ENCODE peak calls at places on chromosomes 3 and 15, in eight cellular contexts. F is GM12878, P is HCT116, L is K562, M is tibial nerve, S is heart left ventricle, Y is prostate gland, U is ovary. V is an unnamed sample. For H3K4me1, the result is how much of the 10 kb centered on the place peaks cover.

GRCh38 chr15:71463156-71463555 is 347.2 kb upstream of the NR2E3 start:
- DNase-seq in Y (no peak), M (no peak), P (no peak), F (no peak), U (no peak), S (no peak), L (no peak), V (no peak)

GRCh38 chr3:133996251-133996661 is 33.5 kb downstream of the SLCO2A1 start:
- DNase-seq in M (no peak), F (no peak), S (no peak), U (no peak), P (no peak), Y (no peak), L (no peak), V (no peak)

GRCh38 chr3:192816274-192816853 is 89.0 kb upstream of the FGF12 start:
- DNase-seq in P (peak), M (no peak), F (no peak), Y (peak), S (no peak), L (peak), U (no peak), V (no peak)

GRCh38 chr3:45635475-45636256 is 41.1 kb downstream of the LIMD1 start:
- DNase-seq in U (no peak), P (no peak), L (no peak), S (no peak), Y (no peak), F (no peak), M (no peak), V (no peak)

GRCh38 chr3:29926391-29926790 is 645.5 kb downstream of the RBMS3 start:
- DNase-seq in Y (no peak), M (no peak), L (no peak), P (no peak), S (no peak), F (no peak), U (no peak), V (no peak)

GRCh38 chr3:8741581-8742355 is 8.2 kb downstream of the CAV3 start:
- DNase-seq in P (peak), F (no peak), L (peak), Y (no peak), M (no peak), U (peak), S (peak), V (no peak)

GRCh38 chr3:100900671-100901070 is 92.5 kb downstream of the ABI3BP start:
- DNase-seq in L (no peak), S (no peak), F (no peak), M (no peak), U (no peak), P (no peak), Y (no peak), V (no peak)

GRCh38 chr3:64291345-64291744 is 66.1 kb upstream of the PRICKLE2 start:
- DNase-seq in F (no peak), S (no peak), M (no peak), P (no peak), U (peak), L (no peak), Y (no peak), V (no peak)

GRCh38 chr15:57667171-57667924 is 39.2 kb upstream of the POLR2M start:
- DNase-seq in S (no peak), Y (peak), F (no peak), M (no peak), L (peak), U (peak), P (no peak), V (no peak)

GRCh38 chr3:175288616-175289015 is 429.5 kb downstream of the NAALADL2 start:
- DNase-seq in S (no peak), P (no peak), L (no peak), U (no peak), F (no peak), M (no peak), Y (no peak), V (no peak)

GRCh38 chr3:143208976-143209714 is 89.6 kb downstream of the CHST2 start:
- DNase-seq in S (no peak), L (peak), M (no peak), Y (no peak), P (no peak), F (no peak), U (no peak), V (no peak)

GRCh38 chr3:15367059-15367458 is 34.7 kb upstream of the SH3BP5 start:
- DNase-seq in F (no peak), U (no peak), M (no peak), L (no peak), P (no peak), Y (no peak), S (no peak), V (no peak)

GRCh38 chr3:114841515-114841914 is 305.6 kb downstream of the ZBTB20 start:
- DNase-seq in U (no peak), P (peak), M (no peak), L (no peak), S (no peak), F (no peak), Y (no peak), V (no peak)

GRCh38 chr3:197302696-197303341 is 4.4 kb upstream of the DLG1 start:
- DNase-seq in U (no peak), L (no peak), M (no peak), F (no peak), S (no peak), P (no peak), Y (no peak), V (no peak)

GRCh38 chr15:31901501-31901900 is 128.8 kb upstream of the CHRNA7 start:
- DNase-seq in Y (no peak), F (no peak), M (no peak), U (no peak), S (no peak), P (no peak), L (no peak), V (no peak)

GRCh38 chr3:41450416-41451231 is 251.3 kb downstream of the CTNNB1 start:
- DNase-seq in P (no peak), M (no peak), Y (no peak), L (no peak), F (no peak), S (no peak), U (no peak), V (no peak)

GRCh38 chr3:59717679-59718205 is 667.9 kb upstream of the CFAP20DC start:
- DNase-seq in P (no peak), U (no peak), Y (no peak), S (no peak), L (no peak), M (no peak), F (no peak), V (no peak)

GRCh38 chr3:52983828-52984227 is 62.0 kb downstream of the SFMBT1 start:
- DNase-seq in L (no peak), P (no peak), U (no peak), M (no peak), S (no peak), Y (no peak), F (no peak), V (no peak)

GRCh38 chr3:46849686-46850467 is 13.4 kb downstream of the MYL3 start:
- DNase-seq in U (no peak), L (no peak), S (peak), P (no peak), M (no peak), F (no peak), Y (no peak), V (peak)

GRCh38 chr3:114411811-114412803 is 118.3 kb downstream of the TIGIT start:
- DNase-seq in Y (no peak), S (no peak), M (no peak), L (no peak), U (peak), P (peak), F (no peak), V (no peak)

GRCh38 chr3:23455084-23455483 is 252.0 kb downstream of the UBE2E2 start:
- DNase-seq in L (no peak), U (peak), M (no peak), P (no peak), F (no peak), Y (no peak), S (no peak), V (no peak)

GRCh38 chr3:66673305-66673704 is 172.5 kb upstream of the LRIG1 start:
- DNase-seq in L (no peak), S (peak), M (no peak), F (no peak), P (no peak), U (no peak), Y (no peak), V (no peak)

GRCh38 chr3:166304509-166305063 is 467.4 kb upstream of the BCHE start:
- DNase-seq in F (no peak), Y (no peak), L (no peak), S (no peak), U (no peak), M (no peak), P (no peak), V (no peak)

GRCh38 chr3:58749948-58750347 is 83.4 kb upstream of the FAM3D start:
- DNase-seq in U (no peak), F (no peak), M (no peak), S (no peak), Y (no peak), L (no peak), P (no peak), V (no peak)

GRCh38 chr15:62957130-62957529 is 85.4 kb upstream of the TPM1 start:
- DNase-seq in U (no peak), P (no peak), L (no peak), S (no peak), M (no peak), Y (no peak), F (no peak), V (no peak)

GRCh38 chr3:129257609-129258008 is 8.2 kb downstream of the COPG1 start:
- DNase-seq in M (no peak), U (no peak), Y (no peak), P (no peak), L (no peak), F (no peak), S (no peak), V (peak)

GRCh38 chr15:41494922-41495735 is 1.5 kb downstream of the ITPKA start:
- DNase-seq in P (no peak), S (no peak), Y (no peak), U (no peak), F (no peak), L (peak), M (no peak), V (peak)

GRCh38 chr15:50249704-50250103 is 15.8 kb downstream of the HDC start:
- DNase-seq in Y (no peak), S (no peak), L (no peak), U (no peak), P (no peak), M (no peak), F (no peak), V (no peak)

DNA sequence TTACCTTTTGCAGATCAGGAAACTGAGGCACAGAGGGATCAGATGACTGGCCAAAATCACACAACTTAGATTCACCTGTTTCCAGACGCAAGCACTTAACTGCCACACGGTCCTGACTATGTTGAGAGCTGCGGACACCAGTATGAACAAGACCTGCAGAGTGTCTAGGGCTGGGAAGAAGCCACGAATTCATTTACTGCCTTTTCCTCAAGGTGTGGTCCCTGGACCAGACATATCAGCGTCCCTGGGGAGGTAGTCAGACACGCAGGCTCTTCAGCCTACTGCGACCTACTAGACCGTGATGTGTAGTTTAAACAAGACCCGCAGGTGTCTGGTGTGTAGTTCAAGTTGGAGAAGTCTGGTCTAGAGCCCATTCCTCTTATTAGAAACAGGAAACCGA is 541 bp upstream of the SLC6A11 start:
- DNase-seq in P (no peak), Y (no peak), S (no peak), F (no peak), U (no peak), L (no peak), M (no peak), V (no peak)
- H3K4me3 ChIP-seq in P (no peak), Y (peak), S (no peak), F (no peak), U (no peak), L (no peak), M (no peak), V (no peak)

DNA sequence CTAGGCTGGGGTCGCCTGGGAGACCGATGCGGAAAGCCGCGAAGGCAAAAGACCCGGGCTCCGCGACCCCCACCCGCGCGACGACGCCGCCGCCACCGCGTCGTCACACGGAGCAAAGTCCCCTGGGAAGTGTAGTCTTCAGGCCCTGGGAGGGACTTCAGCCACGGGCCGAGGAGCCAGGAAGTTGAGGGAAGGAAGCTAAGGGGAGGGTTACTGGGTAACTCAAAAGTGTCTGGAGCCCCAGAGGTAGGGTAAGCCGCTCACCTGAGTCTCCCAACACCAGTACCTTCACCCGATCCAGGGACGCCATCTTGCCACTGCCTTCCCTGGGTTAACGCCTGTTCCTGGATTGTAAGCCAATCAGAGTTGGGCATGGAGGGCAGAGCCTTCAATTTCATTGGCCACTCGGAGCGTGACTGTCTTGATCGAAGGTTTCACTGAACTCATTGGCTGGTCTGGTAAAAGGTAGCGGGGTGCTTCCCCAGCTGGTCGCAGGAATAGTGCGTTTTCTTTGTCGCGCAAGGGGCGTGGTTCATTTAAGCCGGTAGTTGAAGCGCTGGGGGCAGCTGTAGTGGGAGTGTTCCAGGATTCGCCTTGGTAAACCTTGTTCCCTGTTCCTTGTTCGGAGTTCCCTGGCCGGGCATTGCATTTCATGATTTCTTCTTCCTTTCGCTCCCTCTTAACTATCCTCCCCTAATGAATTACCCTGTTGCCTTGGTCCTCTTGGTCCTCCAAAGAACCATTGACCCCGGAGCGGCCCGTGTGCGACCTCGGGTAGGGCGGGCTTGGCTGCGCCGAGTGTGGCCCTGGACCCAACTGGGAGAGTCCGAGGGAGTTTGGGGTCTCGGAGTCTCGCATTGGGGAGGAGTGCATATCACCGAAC is at the start of the genes GTF2E1 and RABL3:
- DNase-seq in U (peak), P (peak), L (peak), S (peak), M (peak), Y (peak), F (peak), V (peak)
- TF ChIP-seq POLR2A in U (peak), P (peak), L (peak), S (no peak), M (peak), Y (peak), F (peak), V (peak)

GRCh38 chr15:97026781-97027180 is 696.3 kb downstream of the NR2F2 start:
- DNase-seq in P (no peak), F (no peak), M (no peak), S (no peak), L (no peak), U (no peak), Y (no peak), V (no peak)
- H3K4me1 ChIP-seq in P (under half), F (under half), M (under half), S (under half), L (under half), U (under half), Y (under half), V (under half)

GRCh38 chr3:4992118-4992517 is 12.9 kb downstream of the BHLHE40 start:
- DNase-seq in S (no peak), U (no peak), L (peak), P (no peak), M (no peak), F (no peak), Y (no peak), V (no peak)
- H3K4me3 ChIP-seq in S (no peak), U (no peak), L (no peak), P (no peak), M (no peak), F (no peak), Y (no peak), V (no peak)

GRCh38 chr15:68620721-68621528 is 42.1 kb downstream of the CORO2B start:
- DNase-seq in F (no peak), L (no peak), Y (no peak), M (peak), U (peak), S (peak), P (no peak), V (no peak)
- TF ChIP-seq POLR2A in F (no peak), L (no peak), Y (no peak), M (peak), U (peak), S (no peak), P (no peak), V (no peak)

GRCh38 chr3:187832202-187832601 is 86.9 kb upstream of the BCL6 start:
- DNase-seq in U (no peak), M (no peak), F (no peak), P (no peak), Y (no peak), L (no peak), S (no peak), V (no peak)
- H3K4me1 ChIP-seq in U (under half), M (under half), F (under half), P (under half), Y (under half), L (under half), S (under half), V (under half)

GRCh38 chr3:120763601-120764000 is 21.1 kb downstream of the GTF2E1 start:
- DNase-seq in M (no peak), U (no peak), Y (no peak), L (no peak), F (no peak), S (no peak), P (no peak), V (no peak)
- H3K4me3 ChIP-seq in M (no peak), U (no peak), Y (no peak), L (no peak), F (peak), S (no peak), P (no peak), V (no peak)

DNA sequence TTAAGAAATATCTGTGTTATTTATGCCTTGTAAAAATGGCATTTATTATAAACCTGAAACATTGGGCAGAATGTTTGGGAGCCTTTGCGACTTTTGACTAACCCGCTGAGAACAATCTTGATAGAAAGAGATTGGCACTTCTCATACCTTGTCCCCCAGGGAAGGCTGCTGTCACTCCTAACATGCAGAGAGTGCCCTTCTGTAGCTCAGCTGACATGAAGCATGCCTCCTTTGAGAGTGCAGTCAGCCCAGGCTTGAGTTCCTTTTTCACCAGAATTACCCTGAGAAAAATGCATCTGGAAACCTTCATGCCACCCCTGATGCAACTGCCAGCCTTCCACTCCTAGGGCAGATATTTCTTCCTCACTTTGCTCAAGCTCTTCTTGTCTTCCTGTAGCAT is 569.2 kb upstream of the ARPP21 start:
- DNase-seq in S (no peak), M (no peak), L (no peak), F (no peak), P (no peak), U (no peak), Y (no peak), V (no peak)
- TF ChIP-seq POLR2A in S (no peak), M (no peak), L (no peak), F (no peak), P (no peak), U (no peak), Y (no peak), V (no peak)

V was measured in spleen.